ENCODE peak calls at places on chromosomes 2 and 18, in six cellular contexts. One of them, this sample, is unnamed.

GRCh38 chr2:121387591-121388325 is 102.8 kb upstream of the TFCP2L1 start:
- DNase-seq in GM12865: no peak
- DNase-seq in AG08396: no peak
- DNase-seq in CD8-positive, alpha-beta memory T cell: no peak
- DNase-seq in transverse colon: no peak
- DNase-seq in naive thymus-derived CD8-positive, alpha-beta T cell: no peak
- DNase-seq in this sample: no peak

GRCh38 chr2:227661827-227662226 is 4.8 kb upstream of the SCYGR5 start:
- DNase-seq in GM12865: no peak
- DNase-seq in AG08396: no peak
- DNase-seq in CD8-positive, alpha-beta memory T cell: no peak
- DNase-seq in transverse colon: no peak
- DNase-seq in naive thymus-derived CD8-positive, alpha-beta T cell: no peak
- DNase-seq in this sample: no peak

GRCh38 chr2:170485254-170485653 is 229.9 kb upstream of the SP5 start:
- DNase-seq in GM12865: no peak
- DNase-seq in AG08396: no peak
- DNase-seq in CD8-positive, alpha-beta memory T cell: no peak
- DNase-seq in transverse colon: no peak
- DNase-seq in naive thymus-derived CD8-positive, alpha-beta T cell: no peak
- DNase-seq in this sample: no peak

GRCh38 chr2:235539773-235540172 is 45.9 kb downstream of the AGAP1 start:
- DNase-seq in GM12865: no peak
- DNase-seq in AG08396: no peak
- DNase-seq in CD8-positive, alpha-beta memory T cell: no peak
- DNase-seq in transverse colon: no peak
- DNase-seq in naive thymus-derived CD8-positive, alpha-beta T cell: no peak
- DNase-seq in this sample: no peak

GRCh38 chr2:55482186-55482945 is 37.2 kb upstream of the CFAP36 start:
- DNase-seq in GM12865: no peak
- DNase-seq in AG08396: peak
- DNase-seq in CD8-positive, alpha-beta memory T cell: no peak
- DNase-seq in transverse colon: no peak
- DNase-seq in naive thymus-derived CD8-positive, alpha-beta T cell: no peak
- DNase-seq in this sample: no peak

GRCh38 chr2:152421521-152422367 is 86.8 kb downstream of the FMNL2 start:
- DNase-seq in GM12865: peak
- DNase-seq in AG08396: peak
- DNase-seq in CD8-positive, alpha-beta memory T cell: no peak
- DNase-seq in transverse colon: peak
- DNase-seq in naive thymus-derived CD8-positive, alpha-beta T cell: no peak
- DNase-seq in this sample: no peak

GRCh38 chr18:76522104-76522503 is 27.1 kb upstream of the ZNF516 start:
- DNase-seq in GM12865: no peak
- DNase-seq in AG08396: no peak
- DNase-seq in CD8-positive, alpha-beta memory T cell: no peak
- DNase-seq in transverse colon: no peak
- DNase-seq in naive thymus-derived CD8-positive, alpha-beta T cell: no peak
- DNase-seq in this sample: no peak

GRCh38 chr2:173663835-173664515 is 301.2 kb downstream of the SP3 start:
- DNase-seq in GM12865: no peak
- DNase-seq in AG08396: no peak
- DNase-seq in CD8-positive, alpha-beta memory T cell: no peak
- DNase-seq in transverse colon: no peak
- DNase-seq in naive thymus-derived CD8-positive, alpha-beta T cell: no peak
- DNase-seq in this sample: no peak

GRCh38 chr2:16554184-16554583 is 111.5 kb downstream of the CYRIA start:
- DNase-seq in GM12865: no peak
- DNase-seq in AG08396: peak
- DNase-seq in CD8-positive, alpha-beta memory T cell: no peak
- DNase-seq in transverse colon: no peak
- DNase-seq in naive thymus-derived CD8-positive, alpha-beta T cell: no peak
- DNase-seq in this sample: no peak

GRCh38 chr18:2304378-2305175 is 266.7 kb downstream of the METTL4 start:
- DNase-seq in GM12865: no peak
- DNase-seq in AG08396: no peak
- DNase-seq in CD8-positive, alpha-beta memory T cell: no peak
- DNase-seq in transverse colon: no peak
- DNase-seq in naive thymus-derived CD8-positive, alpha-beta T cell: no peak
- DNase-seq in this sample: no peak

GRCh38 chr2:157182204-157182709 is 75.2 kb upstream of the GALNT5 start:
- DNase-seq in GM12865: no peak
- DNase-seq in AG08396: no peak
- DNase-seq in CD8-positive, alpha-beta memory T cell: no peak
- DNase-seq in transverse colon: no peak
- DNase-seq in naive thymus-derived CD8-positive, alpha-beta T cell: no peak
- DNase-seq in this sample: no peak

GRCh38 chr2:232886176-232886575 is 16.1 kb downstream of the SNORC start:
- DNase-seq in GM12865: no peak
- DNase-seq in AG08396: no peak
- DNase-seq in CD8-positive, alpha-beta memory T cell: no peak
- DNase-seq in transverse colon: no peak
- DNase-seq in naive thymus-derived CD8-positive, alpha-beta T cell: no peak
- DNase-seq in this sample: no peak